ENCODE peak calls at places on chromosomes 12 and 14, in five cellular contexts. J is pancreas, R is K562, T is endodermal cell, Q is OCI-LY7. E is an unnamed sample.

GRCh38 chr14:79166171-79166570 is 996.0 kb downstream of the NRXN3 start:
- DNase-seq in J (no peak), R (no peak), T (no peak), Q (no peak), E (no peak)

GRCh38 chr12:10310926-10311705 is 3.4 kb downstream of the KLRD1 start:
- DNase-seq in J (no peak), R (no peak), T (no peak), Q (no peak), E (no peak)

GRCh38 chr12:49340095-49340870 is 3.3 kb upstream of the C1QL4 start:
- DNase-seq in J (no peak), R (no peak), T (no peak), Q (no peak), E (no peak)

GRCh38 chr12:17304503-17305347 is 698.8 kb upstream of the LMO3 start:
- DNase-seq in J (no peak), R (no peak), T (no peak), Q (no peak), E (no peak)

GRCh38 chr12:95215925-95216324 is 1.3 kb downstream of the FGD6 start:
- DNase-seq in J (no peak), R (no peak), T (no peak), Q (peak; percentile 48), E (no peak)

GRCh38 chr12:102299731-102300130 is 102.1 kb upstream of the PMCH start:
- DNase-seq in J (no peak), R (no peak), T (no peak), Q (no peak), E (no peak)

GRCh38 chr14:75604979-75605825 is 26.8 kb downstream of the FLVCR2 start:
- DNase-seq in J (no peak), R (no peak), T (peak; percentile 72), Q (no peak), E (no peak)

GRCh38 chr12:112973712-112974305 is 4.5 kb upstream of the OAS2 start:
- DNase-seq in J (no peak), R (no peak), T (no peak), Q (no peak), E (no peak)

GRCh38 chr12:84624601-84625000 is 288.0 kb downstream of the SLC6A15 start:
- DNase-seq in J (no peak), R (no peak), T (no peak), Q (no peak), E (no peak)

GRCh38 chr14:76396714-76397187 is 20.8 kb downstream of the ESRRB start:
- DNase-seq in J (no peak), R (no peak), T (no peak), Q (no peak), E (no peak)

GRCh38 chr12:32107376-32108267 is 975 bp downstream of the BICD1 start:
- DNase-seq in J (peak; percentile 50), R (peak; percentile 18), T (peak; percentile 72), Q (peak; percentile 33), E (no peak)
- H3K4me1 ChIP-seq in J (peaks cover 7% of the 10 kb centered on the region), R (peaks cover 21% of the 10 kb centered on the region), T (peaks cover 5% of the 10 kb centered on the region), Q (peaks cover 26% of the 10 kb centered on the region), E (peaks cover 31% of the 10 kb centered on the region)

DNA sequence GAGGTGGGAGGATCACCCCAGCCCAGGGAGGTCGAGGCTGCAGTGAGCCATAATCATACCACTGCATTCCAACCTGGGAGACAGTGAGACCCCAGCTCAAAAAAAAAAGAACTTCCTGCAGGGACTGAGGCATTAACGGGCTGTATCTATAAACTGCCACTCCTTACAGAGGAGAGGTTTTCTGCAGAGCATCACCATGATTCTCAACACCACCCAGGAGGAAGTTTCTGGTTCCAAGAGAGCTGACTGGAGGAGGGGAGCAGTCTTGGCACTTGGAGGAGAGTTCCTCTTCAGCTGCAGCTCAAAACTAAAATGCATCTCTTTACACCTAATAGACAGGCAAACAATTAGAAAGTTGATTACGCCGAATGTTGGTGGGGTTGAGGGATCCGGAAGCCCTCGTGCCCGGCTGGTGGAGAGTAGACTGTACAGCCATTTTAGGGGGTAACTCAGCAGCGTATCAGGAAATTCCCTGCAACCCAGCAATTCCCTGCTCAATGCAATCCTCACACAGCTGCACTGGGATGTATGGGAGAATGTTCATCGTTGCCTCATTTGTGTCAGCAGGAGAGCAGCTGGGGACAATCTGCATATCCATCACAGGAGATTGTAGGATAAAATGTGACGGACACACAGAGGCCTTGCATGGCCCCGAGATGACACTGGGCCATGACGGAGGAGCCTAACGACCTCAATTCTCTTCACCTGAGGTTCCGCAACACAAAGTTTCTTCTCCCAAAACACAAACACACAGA is 36.6 kb downstream of the ACTN1 start:
- DNase-seq in J (no peak), R (no peak), T (no peak), Q (no peak), E (no peak)
- H3K4me1 ChIP-seq in J (peaks cover 40% of the 10 kb centered on the region), R (peaks cover 7% of the 10 kb centered on the region), T (peaks cover 43% of the 10 kb centered on the region), Q (no peaks in the 10 kb centered on the region), E (peaks cover 97% of the 10 kb centered on the region)

GRCh38 chr12:91991397-91992187 is 154.1 kb downstream of the BTG1 start:
- DNase-seq in J (no peak), R (no peak), T (no peak), Q (peak; percentile 52), E (no peak)
- H3K4me1 ChIP-seq in J (no peaks in the 10 kb centered on the region), R (peaks cover 8% of the 10 kb centered on the region), T (peaks cover 8% of the 10 kb centered on the region), Q (no peaks in the 10 kb centered on the region), E (no peaks in the 10 kb centered on the region)

GRCh38 chr14:39998114-39998513 is 565.9 kb upstream of the FBXO33 start:
- DNase-seq in J (no peak), R (no peak), T (no peak), Q (no peak), E (no peak)

GRCh38 chr14:40003773-40004172 is 571.5 kb upstream of the FBXO33 start:
- DNase-seq in J (no peak), R (no peak), T (no peak), Q (no peak), E (no peak)

DNA sequence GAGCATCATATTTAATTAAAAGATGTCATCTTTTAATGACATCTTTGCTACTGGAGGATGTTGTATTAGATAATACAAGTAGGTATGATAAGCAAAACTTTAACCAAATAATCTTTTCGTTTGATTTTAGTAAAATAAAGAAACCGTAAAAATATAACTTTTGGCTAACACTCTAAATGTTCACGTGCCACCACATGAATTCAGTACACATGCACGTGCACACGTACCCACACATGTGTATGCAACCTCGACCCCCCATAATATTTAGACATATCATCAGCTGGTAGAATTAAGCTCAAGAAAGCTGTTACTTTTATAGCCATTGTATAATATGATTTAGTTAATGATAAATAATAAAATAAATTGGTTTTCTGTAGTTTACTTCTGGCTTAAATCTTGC is 566.6 kb upstream of the FBXO33 start:
- DNase-seq in J (no peak), R (no peak), T (no peak), Q (no peak), E (no peak)
- H3K4me1 ChIP-seq in J (no peaks in the 10 kb centered on the region), R (no peaks in the 10 kb centered on the region), T (no peaks in the 10 kb centered on the region), Q (no peaks in the 10 kb centered on the region), E (no peaks in the 10 kb centered on the region)

GRCh38 chr12:78406776-78407335 is 457.7 kb upstream of the SYT1 start:
- DNase-seq in J (no peak), R (no peak), T (no peak), Q (peak; percentile 39), E (no peak)
- H3K4me1 ChIP-seq in J (no peaks in the 10 kb centered on the region), R (no peaks in the 10 kb centered on the region), T (no peaks in the 10 kb centered on the region), Q (peaks cover 29% of the 10 kb centered on the region), E (no peaks in the 10 kb centered on the region)

GRCh38 chr14:93041830-93042229 is 73.9 kb downstream of the ITPK1 start:
- DNase-seq in J (no peak), R (no peak), T (no peak), Q (no peak), E (no peak)
- H3K4me1 ChIP-seq in J (peaks cover 37% of the 10 kb centered on the region), R (peaks cover 27% of the 10 kb centered on the region), T (peaks cover 32% of the 10 kb centered on the region), Q (no peaks in the 10 kb centered on the region), E (peaks cover 81% of the 10 kb centered on the region)

GRCh38 chr12:12823308-12823707 is 10.2 kb downstream of the DDX47 start:
- DNase-seq in J (no peak), R (no peak), T (no peak), Q (no peak), E (no peak)

GRCh38 chr12:12819752-12820311 is 6.7 kb downstream of the DDX47 start:
- DNase-seq in J (no peak), R (no peak), T (no peak), Q (no peak), E (no peak)

GRCh38 chr12:12822886-12823285 is 9.7 kb downstream of the DDX47 start:
- DNase-seq in J (no peak), R (no peak), T (no peak), Q (no peak), E (no peak)

GRCh38 chr12:12821975-12822374 is 8.8 kb downstream of the DDX47 start:
- DNase-seq in J (no peak), R (no peak), T (no peak), Q (no peak), E (no peak)

GRCh38 chr12:12823811-12824210 is 10.7 kb downstream of the DDX47 start:
- DNase-seq in J (no peak), R (no peak), T (no peak), Q (no peak), E (no peak)
- H3K4me1 ChIP-seq in J (no peaks in the 10 kb centered on the region), R (peaks cover 5% of the 10 kb centered on the region), T (peaks cover 19% of the 10 kb centered on the region), Q (no peaks in the 10 kb centered on the region), E (peaks cover 13% of the 10 kb centered on the region)

GRCh38 chr12:122090759-122091535 is 12.4 kb downstream of the MLXIP start:
- DNase-seq in J (peak; percentile 19), R (no peak), T (no peak), Q (no peak), E (no peak)
- H3K4me1 ChIP-seq in J (peaks cover 27% of the 10 kb centered on the region), R (peaks cover 78% of the 10 kb centered on the region), T (peaks cover 3% of the 10 kb centered on the region), Q (peaks cover 13% of the 10 kb centered on the region), E (peaks cover 89% of the 10 kb centered on the region)